ENCODE peak calls at places on chromosomes 16 and 17, in five cellular contexts. One of them, this sample, is unnamed.

GRCh38 chr16:84844561-84845495 is 25.0 kb downstream of the CRISPLD2 start:
- ATAC-seq in lower lobe of right lung: no peak
- ATAC-seq in pancreas: no peak
- ATAC-seq in K562: no peak
- ATAC-seq in heart right ventricle: no peak
- ATAC-seq in this sample: no peak

GRCh38 chr17:67671492-67671891 is 46.2 kb upstream of the NOL11 start:
- ATAC-seq in lower lobe of right lung: no peak
- ATAC-seq in pancreas: no peak
- ATAC-seq in K562: no peak
- ATAC-seq in heart right ventricle: no peak
- ATAC-seq in this sample: no peak

GRCh38 chr16:51359141-51359960 is 208.3 kb upstream of the SALL1 start:
- ATAC-seq in lower lobe of right lung: no peak
- ATAC-seq in pancreas: no peak
- ATAC-seq in K562: no peak
- ATAC-seq in heart right ventricle: no peak
- ATAC-seq in this sample: no peak

GRCh38 chr17:61371606-61372005 is 28.0 kb upstream of the TBX2 start:
- ATAC-seq in lower lobe of right lung: no peak
- ATAC-seq in pancreas: no peak
- ATAC-seq in K562: no peak
- ATAC-seq in heart right ventricle: no peak
- ATAC-seq in this sample: no peak

GRCh38 chr17:66340720-66341119 is 38.3 kb downstream of the PRKCA start:
- ATAC-seq in lower lobe of right lung: no peak
- ATAC-seq in pancreas: peak; percentile 60
- ATAC-seq in K562: no peak
- ATAC-seq in heart right ventricle: no peak
- ATAC-seq in this sample: no peak

GRCh38 chr16:2991566-2992261 is 11.5 kb upstream of the PKMYT1 start:
- ATAC-seq in lower lobe of right lung: no peak
- ATAC-seq in pancreas: no peak
- ATAC-seq in K562: no peak
- ATAC-seq in heart right ventricle: no peak
- ATAC-seq in this sample: no peak

GRCh38 chr17:75463612-75464011 is 7.2 kb downstream of the TMEM94 start:
- ATAC-seq in lower lobe of right lung: no peak
- ATAC-seq in pancreas: no peak
- ATAC-seq in K562: no peak
- ATAC-seq in heart right ventricle: no peak
- ATAC-seq in this sample: no peak

GRCh38 chr16:3180445-3180878 is 7.5 kb upstream of the OR1F1 start:
- ATAC-seq in lower lobe of right lung: no peak
- ATAC-seq in pancreas: no peak
- ATAC-seq in K562: no peak
- ATAC-seq in heart right ventricle: no peak
- ATAC-seq in this sample: no peak

GRCh38 chr17:46043606-46044005 is 44.6 kb downstream of the STH start:
- ATAC-seq in lower lobe of right lung: peak; percentile 92
- ATAC-seq in pancreas: no peak
- ATAC-seq in K562: no peak
- ATAC-seq in heart right ventricle: no peak
- ATAC-seq in this sample: no peak

GRCh38 chr17:7484964-7485377 is 805 bp downstream of the POLR2A start:
- ATAC-seq in lower lobe of right lung: no peak
- ATAC-seq in pancreas: no peak
- ATAC-seq in K562: no peak
- ATAC-seq in heart right ventricle: no peak
- ATAC-seq in this sample: no peak

GRCh38 chr17:70158180-70158579 is 11.2 kb upstream of the KCNJ2 start:
- ATAC-seq in lower lobe of right lung: no peak
- ATAC-seq in pancreas: no peak
- ATAC-seq in K562: no peak
- ATAC-seq in heart right ventricle: peak; percentile 64
- ATAC-seq in this sample: peak; percentile 60

GRCh38 chr17:49223168-49223516 is 7.4 kb downstream of the PHOSPHO1 start:
- ATAC-seq in lower lobe of right lung: no peak
- ATAC-seq in pancreas: no peak
- ATAC-seq in K562: no peak
- ATAC-seq in heart right ventricle: no peak
- ATAC-seq in this sample: no peak

GRCh38 chr17:2089021-2089422 is 34.1 kb downstream of the HIC1 start:
- ATAC-seq in lower lobe of right lung: no peak
- ATAC-seq in pancreas: no peak
- ATAC-seq in K562: peak; percentile 58
- ATAC-seq in heart right ventricle: peak; percentile 21
- ATAC-seq in this sample: no peak

GRCh38 chr16:1024126-1024525 is 42.6 kb downstream of the SOX8 start:
- ATAC-seq in lower lobe of right lung: no peak
- ATAC-seq in pancreas: no peak
- ATAC-seq in K562: no peak
- ATAC-seq in heart right ventricle: no peak
- ATAC-seq in this sample: no peak

GRCh38 chr17:19284005-19284959 is 47.1 kb downstream of the EPN2 start:
- ATAC-seq in lower lobe of right lung: no peak
- ATAC-seq in pancreas: no peak
- ATAC-seq in K562: no peak
- ATAC-seq in heart right ventricle: no peak
- ATAC-seq in this sample: no peak

GRCh38 chr16:67773569-67774456 is 32.5 kb downstream of the RANBP10 start:
- ATAC-seq in lower lobe of right lung: no peak
- ATAC-seq in pancreas: peak; percentile 29
- ATAC-seq in K562: peak; percentile 63
- ATAC-seq in heart right ventricle: peak; percentile 53
- ATAC-seq in this sample: no peak

GRCh38 chr17:50630524-50631194 is 4.0 kb upstream of the ABCC3 start:
- ATAC-seq in lower lobe of right lung: peak; percentile 74
- ATAC-seq in pancreas: peak; percentile 68
- ATAC-seq in K562: peak; percentile 13
- ATAC-seq in heart right ventricle: peak; percentile 55
- ATAC-seq in this sample: no peak

GRCh38 chr16:84369938-84370627 is 1.7 kb downstream of the ATP2C2 start:
- ATAC-seq in lower lobe of right lung: peak; percentile 13
- ATAC-seq in pancreas: peak; percentile 36
- ATAC-seq in K562: no peak
- ATAC-seq in heart right ventricle: no peak
- ATAC-seq in this sample: no peak

GRCh38 chr17:69457603-69458002 is 43.1 kb downstream of the MAP2K6 start:
- ATAC-seq in lower lobe of right lung: no peak
- ATAC-seq in pancreas: no peak
- ATAC-seq in K562: no peak
- ATAC-seq in heart right ventricle: no peak
- ATAC-seq in this sample: no peak

GRCh38 chr16:74463888-74464287 is 42.6 kb upstream of the CLEC18B start:
- ATAC-seq in lower lobe of right lung: no peak
- ATAC-seq in pancreas: no peak
- ATAC-seq in K562: no peak
- ATAC-seq in heart right ventricle: no peak
- ATAC-seq in this sample: no peak

GRCh38 chr17:45325810-45326209 is 9.0 kb upstream of the MAP3K14 start:
- ATAC-seq in lower lobe of right lung: no peak
- ATAC-seq in pancreas: no peak
- ATAC-seq in K562: no peak
- ATAC-seq in heart right ventricle: peak; percentile 71
- ATAC-seq in this sample: no peak

GRCh38 chr17:43591750-43592562 is 45.8 kb upstream of the ETV4 start:
- ATAC-seq in lower lobe of right lung: peak; percentile 65
- ATAC-seq in pancreas: no peak
- ATAC-seq in K562: no peak
- ATAC-seq in heart right ventricle: peak; percentile 89
- ATAC-seq in this sample: peak; percentile 85

GRCh38 chr17:56914641-56915263 is 903 bp upstream of the TRIM25 start:
- ATAC-seq in lower lobe of right lung: no peak
- ATAC-seq in pancreas: peak; percentile 1
- ATAC-seq in K562: no peak
- ATAC-seq in heart right ventricle: peak; percentile 3
- ATAC-seq in this sample: no peak

GRCh38 chr17:62179525-62180161 is 114.6 kb upstream of the MED13 start:
- ATAC-seq in lower lobe of right lung: no peak
- ATAC-seq in pancreas: no peak
- ATAC-seq in K562: peak; percentile 83
- ATAC-seq in heart right ventricle: no peak
- ATAC-seq in this sample: no peak

GRCh38 chr17:42310281-42311156 is 22.2 kb downstream of the STAT5A start:
- ATAC-seq in lower lobe of right lung: peak; percentile 0
- ATAC-seq in pancreas: no peak
- ATAC-seq in K562: peak; percentile 0
- ATAC-seq in heart right ventricle: no peak
- ATAC-seq in this sample: no peak

GRCh38 chr16:2785101-2785991 is 2.0 kb downstream of the PRSS33 start:
- ATAC-seq in lower lobe of right lung: peak; percentile 59
- ATAC-seq in pancreas: peak; percentile 39
- ATAC-seq in K562: peak; percentile 68
- ATAC-seq in heart right ventricle: no peak
- ATAC-seq in this sample: peak; percentile 13

GRCh38 chr16:47519037-47519436 is 57.9 kb downstream of the PHKB start:
- ATAC-seq in lower lobe of right lung: no peak
- ATAC-seq in pancreas: no peak
- ATAC-seq in K562: no peak
- ATAC-seq in heart right ventricle: no peak
- ATAC-seq in this sample: no peak

GRCh38 chr17:76065754-76066153 is 6.6 kb downstream of the SRP68 start:
- ATAC-seq in lower lobe of right lung: no peak
- ATAC-seq in pancreas: no peak
- ATAC-seq in K562: no peak
- ATAC-seq in heart right ventricle: no peak
- ATAC-seq in this sample: no peak

GRCh38 chr17:41434313-41434895 is 6.4 kb downstream of the KRT38 start:
- ATAC-seq in lower lobe of right lung: no peak
- ATAC-seq in pancreas: no peak
- ATAC-seq in K562: no peak
- ATAC-seq in heart right ventricle: peak; percentile 49
- ATAC-seq in this sample: no peak

GRCh38 chr17:65656390-65657250 is 95.2 kb upstream of the AXIN2 start:
- ATAC-seq in lower lobe of right lung: no peak
- ATAC-seq in pancreas: no peak
- ATAC-seq in K562: no peak
- ATAC-seq in heart right ventricle: no peak
- ATAC-seq in this sample: no peak

GRCh38 chr17:1165836-1166235 is 13.9 kb downstream of the ABR start:
- ATAC-seq in lower lobe of right lung: peak; percentile 13
- ATAC-seq in pancreas: no peak
- ATAC-seq in K562: no peak
- ATAC-seq in heart right ventricle: no peak
- ATAC-seq in this sample: no peak

GRCh38 chr17:2083613-2084128 is 28.8 kb downstream of the HIC1 start:
- ATAC-seq in lower lobe of right lung: peak; percentile 79
- ATAC-seq in pancreas: peak; percentile 46
- ATAC-seq in K562: peak; percentile 54
- ATAC-seq in heart right ventricle: peak; percentile 14
- ATAC-seq in this sample: no peak

GRCh38 chr16:75073551-75074414 is 42.8 kb downstream of the LDHD start:
- ATAC-seq in lower lobe of right lung: no peak
- ATAC-seq in pancreas: no peak
- ATAC-seq in K562: peak; percentile 14
- ATAC-seq in heart right ventricle: peak; percentile 21
- ATAC-seq in this sample: no peak

GRCh38 chr16:48536600-48537200 is 73.3 kb downstream of the N4BP1 start:
- ATAC-seq in lower lobe of right lung: peak; percentile 14
- ATAC-seq in pancreas: no peak
- ATAC-seq in K562: no peak
- ATAC-seq in heart right ventricle: peak; percentile 15
- ATAC-seq in this sample: peak; percentile 14

GRCh38 chr17:9457005-9457404 is 118.6 kb downstream of the STX8 start:
- ATAC-seq in lower lobe of right lung: no peak
- ATAC-seq in pancreas: no peak
- ATAC-seq in K562: no peak
- ATAC-seq in heart right ventricle: no peak
- ATAC-seq in this sample: no peak

GRCh38 chr17:78873519-78874340 is 29.3 kb downstream of the CEP295NL start:
- ATAC-seq in lower lobe of right lung: no peak
- ATAC-seq in pancreas: peak; percentile 54
- ATAC-seq in K562: no peak
- ATAC-seq in heart right ventricle: peak; percentile 68
- ATAC-seq in this sample: peak; percentile 30

GRCh38 chr17:63932008-63932561 is at the start of gene CD79B:
- ATAC-seq in lower lobe of right lung: no peak
- ATAC-seq in pancreas: no peak
- ATAC-seq in K562: no peak
- ATAC-seq in heart right ventricle: peak; percentile 48
- ATAC-seq in this sample: no peak
- H3K27ac ChIP-seq in lower lobe of right lung: peak within 1 kb of the TSS; percentile 67
- H3K27ac ChIP-seq in pancreas: no peak within 1 kb of the TSS
- H3K27ac ChIP-seq in K562: no peak within 1 kb of the TSS
- H3K27ac ChIP-seq in heart right ventricle: peak within 1 kb of the TSS; percentile 65
- H3K27ac ChIP-seq in this sample: peak within 1 kb of the TSS; percentile 53

GRCh38 chr17:16352838-16353701 is at the start of gene CENPV:
- ATAC-seq in lower lobe of right lung: peak; percentile 81
- ATAC-seq in pancreas: peak; percentile 75
- ATAC-seq in K562: peak; percentile 74
- ATAC-seq in heart right ventricle: peak; percentile 45
- ATAC-seq in this sample: peak; percentile 81
- TF ChIP-seq CTCF in lower lobe of right lung: no peak
- TF ChIP-seq CTCF in pancreas: no peak
- TF ChIP-seq CTCF in K562: peak; percentile 47
- TF ChIP-seq CTCF in heart right ventricle: peak; percentile 31
- TF ChIP-seq CTCF in this sample: peak; percentile 20

GRCh38 chr17:27856676-27857429 is 36.3 kb downstream of the LYRM9 start:
- ATAC-seq in lower lobe of right lung: peak; percentile 55
- ATAC-seq in pancreas: no peak
- ATAC-seq in K562: no peak
- ATAC-seq in heart right ventricle: no peak
- ATAC-seq in this sample: no peak
- H3K27ac ChIP-seq in lower lobe of right lung: no peak overlapping the region
- H3K27ac ChIP-seq in pancreas: no peak overlapping the region
- H3K27ac ChIP-seq in K562: no peak overlapping the region
- H3K27ac ChIP-seq in heart right ventricle: no peak overlapping the region
- H3K27ac ChIP-seq in this sample: no peak overlapping the region

DNA sequence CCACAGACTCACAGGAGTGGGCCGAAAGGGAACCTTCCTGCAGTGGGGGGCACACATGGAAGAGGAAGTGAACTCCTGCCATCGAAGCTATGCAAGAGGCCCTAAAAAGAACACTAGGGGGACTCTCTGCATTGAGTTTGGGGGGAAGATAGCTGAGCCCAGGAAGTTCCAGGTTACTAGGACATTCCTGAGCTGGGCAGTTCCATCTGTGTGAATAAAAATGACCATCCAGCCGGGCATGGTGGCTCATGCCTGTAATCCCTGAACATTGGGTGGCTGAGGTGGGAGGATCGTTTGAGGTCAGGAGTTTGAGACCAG is 211.8 kb downstream of the ZNF423 start:
- ATAC-seq in lower lobe of right lung: no peak
- ATAC-seq in pancreas: no peak
- ATAC-seq in K562: no peak
- ATAC-seq in heart right ventricle: no peak
- ATAC-seq in this sample: peak; percentile 17
- TF ChIP-seq CTCF in lower lobe of right lung: no peak
- TF ChIP-seq CTCF in pancreas: no peak
- TF ChIP-seq CTCF in K562: no peak
- TF ChIP-seq CTCF in heart right ventricle: no peak
- TF ChIP-seq CTCF in this sample: peak; percentile 34